ENCODE peak calls at places on chromosomes 13 and 19, in nine cellular contexts. S is iPS-NIHi11; E is RPMI7951; B is activated effector memory CD4-positive, alpha-beta T cell treated with Interleukin-2 at 50 U/mL for 16 hours; I is C1 segment of cervical spinal cord; U is hepatocyte; A is AG04450; R is gastrocnemius medialis; T is activated CD4-positive, alpha-beta T cell treated with anti-CD3 and anti-CD28 coated beads, Interleukin-2, amount 10 ng/mL, durations not matched to agents 7 days and 5 days. X is an unnamed sample.

GRCh38 chr19:42197375-42197817 is 20.1 kb downstream of the DEDD2 start:
- DNase-seq in B (no peak), S (peak), I (no peak), A (no peak), U (peak), E (no peak), R (no peak), T (peak), X (no peak)

GRCh38 chr13:23674795-23675640 is 104.8 kb downstream of the TNFRSF19 start:
- DNase-seq in T (no peak), S (no peak), A (peak), R (no peak), E (peak), U (peak), B (no peak), I (no peak), X (peak)

GRCh38 chr13:107743983-107744382 is 471.4 kb downstream of the LIG4 start:
- DNase-seq in B (no peak), U (peak), I (no peak), S (no peak), T (no peak), A (peak), R (no peak), E (no peak), X (no peak)

GRCh38 chr19:3346677-3347353 is 19.6 kb upstream of the NFIC start:
- DNase-seq in A (no peak), I (peak), T (no peak), E (peak), B (no peak), R (no peak), S (no peak), U (no peak), X (peak)

GRCh38 chr13:36879218-36879938 is 40.7 kb downstream of the SMAD9 start:
- DNase-seq in A (no peak), I (no peak), R (no peak), E (no peak), B (no peak), U (no peak), S (no peak), T (no peak), X (no peak)

GRCh38 chr19:1651548-1652394 is 644 bp downstream of the TCF3 start:
- DNase-seq in R (no peak), S (peak), A (no peak), E (peak), U (peak), B (peak), T (peak), I (no peak), X (no peak)

GRCh38 chr19:10899171-10899653 is 27.9 kb downstream of the CARM1 start:
- DNase-seq in E (no peak), R (peak), I (peak), A (no peak), B (no peak), S (no peak), U (no peak), T (no peak), X (no peak)

GRCh38 chr13:42762917-42763316 is 18.5 kb upstream of the FAM216B start:
- DNase-seq in S (no peak), U (peak), A (peak), T (no peak), E (peak), R (no peak), B (no peak), I (no peak), X (peak)

GRCh38 chr13:80047406-80047805 is 293.5 kb downstream of the SPRY2 start:
- DNase-seq in I (no peak), E (peak), U (no peak), A (peak), T (no peak), R (no peak), B (no peak), S (no peak), X (no peak)

GRCh38 chr19:42512743-42513304 is 15.5 kb downstream of the CEACAM1 start:
- DNase-seq in A (no peak), U (no peak), I (no peak), T (no peak), S (no peak), R (no peak), E (no peak), B (no peak), X (no peak)

X was measured in fibroblast of the conjunctiva.